ENCODE peak calls at places on chromosomes 11 and 22, in ten cellular contexts. One of them, this sample, is unnamed.

GRCh38 chr11:1074244-1075221 is at the start of gene MUC2:
- DNase-seq in activated CD8-positive, alpha-beta T cell treated with anti-CD3 and anti-CD28 coated beads for 36 hours: no peak
- DNase-seq in cardiac fibroblast: no peak
- DNase-seq in brain microvascular endothelial cell: no peak
- DNase-seq in fibroblast of lung: no peak
- DNase-seq in K562: no peak
- DNase-seq in transverse colon: peak
- DNase-seq in Peyer's patch: peak
- DNase-seq in HepG2: no peak
- DNase-seq in CD4-positive, alpha-beta T cell: no peak
- DNase-seq in this sample: no peak

GRCh38 chr22:35961480-35961902 is 67.1 kb downstream of the RBFOX2 start:
- DNase-seq in Peyer's patch: no peak
- DNase-seq in activated CD8-positive, alpha-beta T cell treated with anti-CD3 and anti-CD28 coated beads for 36 hours: no peak
- DNase-seq in CD4-positive, alpha-beta T cell: no peak
- DNase-seq in transverse colon: no peak
- DNase-seq in HepG2: no peak
- DNase-seq in brain microvascular endothelial cell: peak
- DNase-seq in cardiac fibroblast: peak
- DNase-seq in K562: no peak
- DNase-seq in fibroblast of lung: peak
- DNase-seq in this sample: no peak

GRCh38 chr11:104967493-104968364 is 645 bp downstream of the CASP4 start:
- DNase-seq in K562: no peak
- DNase-seq in brain microvascular endothelial cell: no peak
- DNase-seq in cardiac fibroblast: peak
- DNase-seq in CD4-positive, alpha-beta T cell: no peak
- DNase-seq in fibroblast of lung: peak
- DNase-seq in activated CD8-positive, alpha-beta T cell treated with anti-CD3 and anti-CD28 coated beads for 36 hours: no peak
- DNase-seq in HepG2: no peak
- DNase-seq in transverse colon: no peak
- DNase-seq in Peyer's patch: no peak
- DNase-seq in this sample: no peak

GRCh38 chr11:8098361-8098760 is 17.4 kb downstream of the TUB start:
- DNase-seq in brain microvascular endothelial cell: peak
- DNase-seq in K562: no peak
- DNase-seq in fibroblast of lung: no peak
- DNase-seq in Peyer's patch: no peak
- DNase-seq in cardiac fibroblast: peak
- DNase-seq in CD4-positive, alpha-beta T cell: no peak
- DNase-seq in HepG2: no peak
- DNase-seq in transverse colon: no peak
- DNase-seq in activated CD8-positive, alpha-beta T cell treated with anti-CD3 and anti-CD28 coated beads for 36 hours: no peak
- DNase-seq in this sample: no peak

GRCh38 chr11:405323-405975 is 9.3 kb downstream of the SIGIRR start:
- DNase-seq in cardiac fibroblast: peak
- DNase-seq in transverse colon: no peak
- DNase-seq in activated CD8-positive, alpha-beta T cell treated with anti-CD3 and anti-CD28 coated beads for 36 hours: no peak
- DNase-seq in CD4-positive, alpha-beta T cell: no peak
- DNase-seq in fibroblast of lung: peak
- DNase-seq in brain microvascular endothelial cell: no peak
- DNase-seq in K562: no peak
- DNase-seq in HepG2: no peak
- DNase-seq in Peyer's patch: peak
- DNase-seq in this sample: no peak

GRCh38 chr22:49272546-49273125 is 555.0 kb downstream of the BRD1 start:
- DNase-seq in K562: no peak
- DNase-seq in activated CD8-positive, alpha-beta T cell treated with anti-CD3 and anti-CD28 coated beads for 36 hours: no peak
- DNase-seq in transverse colon: no peak
- DNase-seq in HepG2: no peak
- DNase-seq in cardiac fibroblast: no peak
- DNase-seq in fibroblast of lung: no peak
- DNase-seq in brain microvascular endothelial cell: no peak
- DNase-seq in CD4-positive, alpha-beta T cell: no peak
- DNase-seq in Peyer's patch: no peak
- DNase-seq in this sample: no peak

GRCh38 chr11:104442320-104442719 is 278.4 kb upstream of the PDGFD start:
- DNase-seq in CD4-positive, alpha-beta T cell: no peak
- DNase-seq in K562: no peak
- DNase-seq in activated CD8-positive, alpha-beta T cell treated with anti-CD3 and anti-CD28 coated beads for 36 hours: no peak
- DNase-seq in fibroblast of lung: no peak
- DNase-seq in cardiac fibroblast: peak
- DNase-seq in Peyer's patch: no peak
- DNase-seq in HepG2: no peak
- DNase-seq in transverse colon: no peak
- DNase-seq in brain microvascular endothelial cell: no peak
- DNase-seq in this sample: no peak

GRCh38 chr11:73493838-73494598 is 103.9 kb downstream of the FAM168A start:
- DNase-seq in activated CD8-positive, alpha-beta T cell treated with anti-CD3 and anti-CD28 coated beads for 36 hours: no peak
- DNase-seq in fibroblast of lung: peak
- DNase-seq in HepG2: peak
- DNase-seq in CD4-positive, alpha-beta T cell: no peak
- DNase-seq in K562: no peak
- DNase-seq in cardiac fibroblast: peak
- DNase-seq in Peyer's patch: no peak
- DNase-seq in transverse colon: no peak
- DNase-seq in brain microvascular endothelial cell: peak
- DNase-seq in this sample: no peak

GRCh38 chr22:47059701-47060161 is 297.3 kb downstream of the TBC1D22A start:
- DNase-seq in activated CD8-positive, alpha-beta T cell treated with anti-CD3 and anti-CD28 coated beads for 36 hours: no peak
- DNase-seq in brain microvascular endothelial cell: no peak
- DNase-seq in K562: no peak
- DNase-seq in fibroblast of lung: no peak
- DNase-seq in transverse colon: no peak
- DNase-seq in CD4-positive, alpha-beta T cell: no peak
- DNase-seq in cardiac fibroblast: no peak
- DNase-seq in Peyer's patch: no peak
- DNase-seq in HepG2: no peak
- DNase-seq in this sample: no peak

GRCh38 chr22:47331750-47332149 is 569.3 kb downstream of the TBC1D22A start:
- DNase-seq in activated CD8-positive, alpha-beta T cell treated with anti-CD3 and anti-CD28 coated beads for 36 hours: no peak
- DNase-seq in HepG2: no peak
- DNase-seq in CD4-positive, alpha-beta T cell: no peak
- DNase-seq in K562: no peak
- DNase-seq in fibroblast of lung: no peak
- DNase-seq in transverse colon: no peak
- DNase-seq in brain microvascular endothelial cell: no peak
- DNase-seq in cardiac fibroblast: no peak
- DNase-seq in Peyer's patch: no peak
- DNase-seq in this sample: no peak

GRCh38 chr11:32225491-32226285 is 134.8 kb downstream of the RCN1 start:
- DNase-seq in activated CD8-positive, alpha-beta T cell treated with anti-CD3 and anti-CD28 coated beads for 36 hours: no peak
- DNase-seq in K562: no peak
- DNase-seq in Peyer's patch: no peak
- DNase-seq in transverse colon: no peak
- DNase-seq in HepG2: no peak
- DNase-seq in brain microvascular endothelial cell: no peak
- DNase-seq in cardiac fibroblast: no peak
- DNase-seq in fibroblast of lung: no peak
- DNase-seq in CD4-positive, alpha-beta T cell: no peak
- DNase-seq in this sample: no peak

GRCh38 chr11:134975866-134976265 is 563.8 kb upstream of the B3GAT1 start:
- DNase-seq in transverse colon: peak
- DNase-seq in HepG2: no peak
- DNase-seq in cardiac fibroblast: no peak
- DNase-seq in CD4-positive, alpha-beta T cell: no peak
- DNase-seq in fibroblast of lung: no peak
- DNase-seq in K562: no peak
- DNase-seq in activated CD8-positive, alpha-beta T cell treated with anti-CD3 and anti-CD28 coated beads for 36 hours: no peak
- DNase-seq in brain microvascular endothelial cell: no peak
- DNase-seq in Peyer's patch: peak
- DNase-seq in this sample: no peak

GRCh38 chr11:134976540-134976939 is 564.5 kb upstream of the B3GAT1 start:
- DNase-seq in brain microvascular endothelial cell: no peak
- DNase-seq in HepG2: no peak
- DNase-seq in transverse colon: peak
- DNase-seq in fibroblast of lung: no peak
- DNase-seq in Peyer's patch: peak
- DNase-seq in K562: no peak
- DNase-seq in activated CD8-positive, alpha-beta T cell treated with anti-CD3 and anti-CD28 coated beads for 36 hours: no peak
- DNase-seq in CD4-positive, alpha-beta T cell: no peak
- DNase-seq in cardiac fibroblast: no peak
- DNase-seq in this sample: no peak

GRCh38 chr11:134980819-134981710 is 569.0 kb upstream of the B3GAT1 start:
- DNase-seq in cardiac fibroblast: no peak
- DNase-seq in brain microvascular endothelial cell: no peak
- DNase-seq in transverse colon: no peak
- DNase-seq in activated CD8-positive, alpha-beta T cell treated with anti-CD3 and anti-CD28 coated beads for 36 hours: no peak
- DNase-seq in fibroblast of lung: no peak
- DNase-seq in Peyer's patch: no peak
- DNase-seq in K562: no peak
- DNase-seq in CD4-positive, alpha-beta T cell: no peak
- DNase-seq in HepG2: no peak
- DNase-seq in this sample: no peak

GRCh38 chr11:134981824-134982223 is 569.8 kb upstream of the B3GAT1 start:
- DNase-seq in CD4-positive, alpha-beta T cell: no peak
- DNase-seq in cardiac fibroblast: no peak
- DNase-seq in K562: no peak
- DNase-seq in activated CD8-positive, alpha-beta T cell treated with anti-CD3 and anti-CD28 coated beads for 36 hours: no peak
- DNase-seq in fibroblast of lung: no peak
- DNase-seq in HepG2: no peak
- DNase-seq in transverse colon: no peak
- DNase-seq in brain microvascular endothelial cell: no peak
- DNase-seq in Peyer's patch: no peak
- DNase-seq in this sample: no peak

GRCh38 chr11:134978388-134979088 is 566.5 kb upstream of the B3GAT1 start:
- DNase-seq in cardiac fibroblast: no peak
- DNase-seq in transverse colon: no peak
- DNase-seq in brain microvascular endothelial cell: no peak
- DNase-seq in K562: peak
- DNase-seq in activated CD8-positive, alpha-beta T cell treated with anti-CD3 and anti-CD28 coated beads for 36 hours: peak
- DNase-seq in HepG2: no peak
- DNase-seq in CD4-positive, alpha-beta T cell: no peak
- DNase-seq in Peyer's patch: peak
- DNase-seq in fibroblast of lung: no peak
- DNase-seq in this sample: no peak
- TF ChIP-seq CTCF in cardiac fibroblast: no peak
- TF ChIP-seq CTCF in transverse colon: no peak
- TF ChIP-seq CTCF in brain microvascular endothelial cell: peak
- TF ChIP-seq CTCF in K562: peak
- TF ChIP-seq CTCF in activated CD8-positive, alpha-beta T cell treated with anti-CD3 and anti-CD28 coated beads for 36 hours: no peak
- TF ChIP-seq CTCF in HepG2: peak
- TF ChIP-seq CTCF in CD4-positive, alpha-beta T cell: no peak
- TF ChIP-seq CTCF in Peyer's patch: peak
- TF ChIP-seq CTCF in fibroblast of lung: no peak
- TF ChIP-seq CTCF in this sample: no peak

GRCh38 chr11:47980907-47981621 is 705 bp downstream of the PTPRJ start:
- DNase-seq in HepG2: no peak
- DNase-seq in CD4-positive, alpha-beta T cell: no peak
- DNase-seq in Peyer's patch: peak
- DNase-seq in transverse colon: peak
- DNase-seq in activated CD8-positive, alpha-beta T cell treated with anti-CD3 and anti-CD28 coated beads for 36 hours: peak
- DNase-seq in cardiac fibroblast: peak
- DNase-seq in K562: peak
- DNase-seq in fibroblast of lung: peak
- DNase-seq in brain microvascular endothelial cell: no peak
- DNase-seq in this sample: peak
- TF ChIP-seq CTCF in HepG2: no peak
- TF ChIP-seq CTCF in CD4-positive, alpha-beta T cell: peak
- TF ChIP-seq CTCF in Peyer's patch: no peak
- TF ChIP-seq CTCF in transverse colon: no peak
- TF ChIP-seq CTCF in activated CD8-positive, alpha-beta T cell treated with anti-CD3 and anti-CD28 coated beads for 36 hours: no peak
- TF ChIP-seq CTCF in cardiac fibroblast: no peak
- TF ChIP-seq CTCF in K562: no peak
- TF ChIP-seq CTCF in fibroblast of lung: peak
- TF ChIP-seq CTCF in brain microvascular endothelial cell: peak
- TF ChIP-seq CTCF in this sample: no peak

GRCh38 chr11:14360976-14361375 is 2.0 kb upstream of the RRAS2 start:
- DNase-seq in HepG2: no peak
- DNase-seq in fibroblast of lung: no peak
- DNase-seq in Peyer's patch: no peak
- DNase-seq in activated CD8-positive, alpha-beta T cell treated with anti-CD3 and anti-CD28 coated beads for 36 hours: no peak
- DNase-seq in K562: no peak
- DNase-seq in transverse colon: no peak
- DNase-seq in brain microvascular endothelial cell: no peak
- DNase-seq in cardiac fibroblast: no peak
- DNase-seq in CD4-positive, alpha-beta T cell: no peak
- DNase-seq in this sample: no peak
- TF ChIP-seq CTCF in HepG2: no peak
- TF ChIP-seq CTCF in fibroblast of lung: no peak
- TF ChIP-seq CTCF in Peyer's patch: no peak
- TF ChIP-seq CTCF in activated CD8-positive, alpha-beta T cell treated with anti-CD3 and anti-CD28 coated beads for 36 hours: no peak
- TF ChIP-seq CTCF in K562: no peak
- TF ChIP-seq CTCF in transverse colon: no peak
- TF ChIP-seq CTCF in brain microvascular endothelial cell: no peak
- TF ChIP-seq CTCF in cardiac fibroblast: no peak
- TF ChIP-seq CTCF in CD4-positive, alpha-beta T cell: no peak
- TF ChIP-seq CTCF in this sample: no peak

DNA sequence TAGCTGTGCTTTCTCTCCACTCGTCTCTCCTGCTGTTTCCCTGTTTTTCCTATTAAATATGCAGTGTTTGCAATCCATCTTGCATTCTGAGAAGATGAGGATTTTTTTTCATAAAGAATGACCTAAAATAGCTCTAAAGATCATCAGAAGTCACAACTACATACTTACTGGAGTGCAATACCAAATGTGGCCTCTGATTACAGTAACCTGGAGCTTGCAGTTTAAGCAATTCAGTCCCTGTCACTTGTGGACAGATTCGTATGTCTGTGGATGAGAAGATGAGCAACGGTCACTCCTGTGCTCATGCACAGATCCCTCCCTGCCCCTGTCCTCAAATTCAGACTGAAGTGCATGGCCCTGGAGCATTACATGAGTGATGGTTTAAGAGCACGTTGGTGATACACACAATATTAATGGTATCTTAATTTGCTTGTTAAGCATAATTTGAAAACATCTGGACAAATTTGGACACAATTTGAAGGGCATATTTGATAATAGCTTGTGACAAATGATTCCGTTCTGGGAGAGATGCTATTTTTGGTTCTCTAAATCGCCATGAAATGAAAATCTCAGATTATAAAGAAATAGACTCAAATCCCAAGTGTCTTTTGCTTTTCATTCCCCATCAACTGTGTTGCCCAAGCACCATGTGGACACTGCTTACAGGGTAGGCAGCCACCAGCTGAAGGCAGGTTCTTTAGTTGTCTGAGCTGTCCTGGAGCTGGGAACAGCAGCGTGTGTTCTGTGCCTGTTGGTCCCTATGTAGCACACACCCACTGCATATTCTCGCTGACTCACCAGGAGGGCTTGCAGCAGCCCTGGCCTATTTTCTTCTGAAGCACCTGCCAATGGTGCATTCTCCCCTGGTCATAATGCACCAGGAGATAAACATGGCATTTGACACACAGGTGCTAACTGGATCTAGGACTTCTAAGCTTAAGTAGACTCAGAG is 32.6 kb upstream of the PRAME start:
- DNase-seq in cardiac fibroblast: no peak
- DNase-seq in transverse colon: no peak
- DNase-seq in Peyer's patch: no peak
- DNase-seq in brain microvascular endothelial cell: no peak
- DNase-seq in K562: peak
- DNase-seq in fibroblast of lung: no peak
- DNase-seq in HepG2: no peak
- DNase-seq in CD4-positive, alpha-beta T cell: no peak
- DNase-seq in activated CD8-positive, alpha-beta T cell treated with anti-CD3 and anti-CD28 coated beads for 36 hours: no peak
- DNase-seq in this sample: no peak
- TF ChIP-seq CTCF in cardiac fibroblast: peak
- TF ChIP-seq CTCF in transverse colon: no peak
- TF ChIP-seq CTCF in Peyer's patch: no peak
- TF ChIP-seq CTCF in brain microvascular endothelial cell: peak
- TF ChIP-seq CTCF in K562: no peak
- TF ChIP-seq CTCF in fibroblast of lung: peak
- TF ChIP-seq CTCF in HepG2: no peak
- TF ChIP-seq CTCF in CD4-positive, alpha-beta T cell: no peak
- TF ChIP-seq CTCF in activated CD8-positive, alpha-beta T cell treated with anti-CD3 and anti-CD28 coated beads for 36 hours: no peak
- TF ChIP-seq CTCF in this sample: no peak

GRCh38 chr11:103202048-103202651 is 92.9 kb downstream of the DYNC2H1 start:
- DNase-seq in transverse colon: no peak
- DNase-seq in CD4-positive, alpha-beta T cell: no peak
- DNase-seq in Peyer's patch: no peak
- DNase-seq in fibroblast of lung: peak
- DNase-seq in HepG2: peak
- DNase-seq in K562: peak
- DNase-seq in cardiac fibroblast: peak
- DNase-seq in activated CD8-positive, alpha-beta T cell treated with anti-CD3 and anti-CD28 coated beads for 36 hours: no peak
- DNase-seq in brain microvascular endothelial cell: peak
- DNase-seq in this sample: no peak
- TF ChIP-seq CTCF in transverse colon: no peak
- TF ChIP-seq CTCF in CD4-positive, alpha-beta T cell: no peak
- TF ChIP-seq CTCF in Peyer's patch: peak
- TF ChIP-seq CTCF in fibroblast of lung: peak
- TF ChIP-seq CTCF in HepG2: peak
- TF ChIP-seq CTCF in K562: peak
- TF ChIP-seq CTCF in cardiac fibroblast: peak
- TF ChIP-seq CTCF in activated CD8-positive, alpha-beta T cell treated with anti-CD3 and anti-CD28 coated beads for 36 hours: peak
- TF ChIP-seq CTCF in brain microvascular endothelial cell: peak
- TF ChIP-seq CTCF in this sample: no peak